ENCODE peak calls at places on chromosomes 5 and 9, in six cellular contexts. N is fibroblast of pulmonary artery, E is progenitor cell of endocrine pancreas, V is activated B cell treated with CpG ODN at 0.5 μM for 24 hours, L is Calu3, P is GM13977. Y is an unnamed sample.

GRCh38 chr5:180641566-180641900 is 7.9 kb downstream of the FLT4 start:
- DNase-seq in E (no peak), L (no peak), P (no peak), N (no peak), V (no peak), Y (no peak)

GRCh38 chr5:132557425-132557805 is 638 bp downstream of the RAD50 start:
- DNase-seq in V (peak), N (peak), E (no peak), P (peak), L (peak), Y (no peak)

GRCh38 chr5:40605295-40605958 is 74.3 kb upstream of the PTGER4 start:
- DNase-seq in V (no peak), N (peak), E (no peak), P (no peak), L (no peak), Y (no peak)

GRCh38 chr5:52580921-52581320 is 206.8 kb upstream of the ITGA1 start:
- DNase-seq in P (no peak), E (no peak), N (peak), V (no peak), L (peak), Y (no peak)

GRCh38 chr5:132353593-132353992 is 15.9 kb upstream of the SLC22A5 start:
- DNase-seq in V (no peak), P (no peak), N (no peak), L (no peak), E (no peak), Y (no peak)

GRCh38 chr5:10461904-10462542 is 20.3 kb downstream of the ROPN1L start:
- DNase-seq in L (no peak), E (no peak), P (no peak), N (no peak), V (no peak), Y (no peak)

GRCh38 chr5:52786391-52786790 is 1.3 kb upstream of the ITGA1 start:
- DNase-seq in L (no peak), V (no peak), N (no peak), P (no peak), E (no peak), Y (no peak)

GRCh38 chr5:96661101-96661840 is 905 bp upstream of the CAST start:
- DNase-seq in V (peak), E (no peak), L (peak), P (peak), N (peak), Y (no peak)

GRCh38 chr5:141369994-141370848 is at the start of gene PCDHGB3:
- DNase-seq in P (peak), E (no peak), V (no peak), N (peak), L (peak), Y (no peak)

GRCh38 chr5:120507197-120507596 is 43.1 kb downstream of the PRR16 start:
- DNase-seq in N (no peak), E (no peak), V (no peak), P (no peak), L (no peak), Y (no peak)

GRCh38 chr5:170451764-170452365 is 52.0 kb upstream of the KCNIP1 start:
- DNase-seq in V (no peak), P (no peak), N (peak), L (no peak), E (no peak), Y (peak)

GRCh38 chr5:40165789-40166728 is 513.7 kb upstream of the PTGER4 start:
- DNase-seq in P (no peak), V (no peak), E (no peak), L (no peak), N (peak), Y (no peak)

GRCh38 chr5:43065384-43066230 is 25.5 kb upstream of the ANXA2R start:
- DNase-seq in E (no peak), V (peak), N (peak), P (no peak), L (peak), Y (no peak)

GRCh38 chr5:138053554-138053953 is 20.7 kb upstream of the FAM13B start:
- DNase-seq in V (no peak), P (no peak), N (no peak), L (no peak), E (no peak), Y (no peak)

GRCh38 chr5:101783241-101784095 is 512.6 kb downstream of the SLCO4C1 start:
- DNase-seq in L (no peak), E (no peak), N (no peak), V (no peak), P (no peak), Y (no peak)

GRCh38 chr5:16508730-16509531 is 43.3 kb upstream of the ZNF622 start:
- DNase-seq in N (no peak), E (no peak), L (peak), V (no peak), P (no peak), Y (no peak)

GRCh38 chr5:132300572-132301340 is 6.6 kb downstream of the SLC22A4 start:
- DNase-seq in E (no peak), V (no peak), N (no peak), P (no peak), L (no peak), Y (no peak)

GRCh38 chr9:79477241-79477830 is 94.4 kb upstream of the TLE4 start:
- DNase-seq in N (no peak), P (no peak), L (no peak), E (no peak), V (no peak), Y (no peak)

GRCh38 chr9:79480639-79481038 is 91.1 kb upstream of the TLE4 start:
- DNase-seq in V (no peak), N (no peak), P (no peak), L (no peak), E (no peak), Y (no peak)

GRCh38 chr9:79482078-79482477 is 89.7 kb upstream of the TLE4 start:
- DNase-seq in E (no peak), P (no peak), V (no peak), N (no peak), L (no peak), Y (no peak)

GRCh38 chr9:79473704-79474103 is 98.1 kb upstream of the TLE4 start:
- DNase-seq in E (no peak), V (no peak), P (no peak), N (no peak), L (no peak), Y (no peak)

DNA sequence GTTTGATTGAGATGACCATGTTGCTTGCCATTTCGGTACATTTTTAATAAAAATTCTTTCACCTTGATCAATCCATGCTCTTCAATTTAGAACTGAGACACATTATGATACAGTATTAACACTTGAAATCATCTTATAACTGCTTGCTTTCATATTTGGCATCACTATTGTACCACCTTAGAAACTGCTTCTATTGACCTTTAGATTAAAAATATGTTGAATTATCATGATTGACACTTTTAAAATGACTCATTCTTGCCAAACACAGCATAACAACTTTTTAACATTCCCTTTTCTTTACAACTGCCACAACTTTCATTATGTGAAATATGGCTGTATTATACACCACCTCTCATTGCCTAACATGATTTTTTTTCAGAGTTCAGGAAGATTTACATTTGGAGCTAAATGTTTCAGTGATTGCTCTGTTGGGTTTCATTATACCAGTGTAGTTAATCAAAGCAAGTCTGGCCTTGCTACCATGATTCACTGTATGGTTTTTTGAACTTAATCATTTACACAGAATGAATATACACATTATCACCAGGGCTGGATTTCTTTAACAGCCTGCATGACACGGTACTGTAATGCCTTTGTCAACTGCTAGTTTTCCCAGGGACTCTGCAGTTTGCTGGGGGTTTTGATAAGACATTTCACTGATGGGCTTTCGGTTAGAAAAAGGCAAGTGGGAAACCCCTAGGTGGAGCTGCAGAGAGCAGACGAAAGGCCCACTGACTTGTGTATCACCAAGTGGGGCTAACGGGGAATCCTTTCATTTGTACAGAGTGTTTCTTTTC is 93.6 kb upstream of the TLE4 start:
- DNase-seq in P (peak), N (peak), L (no peak), V (no peak), E (peak), Y (no peak)
- TF ChIP-seq CTCF in P (peak), N (peak), L (no peak), V (no peak), E (peak), Y (peak)

DNA sequence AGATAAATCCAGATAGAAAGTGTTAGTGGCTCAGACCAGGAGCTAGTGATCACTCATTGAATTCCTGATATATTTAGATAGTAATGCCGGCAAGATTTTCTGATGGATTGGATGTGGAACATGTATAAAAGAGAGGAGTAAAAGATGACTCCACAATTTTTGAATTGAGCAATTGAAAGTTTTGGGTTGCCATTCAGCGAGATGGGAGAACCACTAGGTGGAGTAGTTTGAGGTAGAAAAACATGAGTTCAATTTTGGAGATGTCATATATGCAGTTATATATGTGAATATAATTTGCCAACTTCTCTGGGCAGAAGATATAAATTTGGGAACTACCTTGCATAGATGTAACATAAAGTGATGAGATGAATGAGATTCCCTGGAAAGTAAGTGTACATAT is 502.5 kb upstream of the SEMA6A start:
- DNase-seq in E (no peak), V (no peak), L (no peak), P (peak), N (peak), Y (no peak)
- TF ChIP-seq CTCF in E (peak), V (no peak), L (peak), P (peak), N (peak), Y (peak)

DNA sequence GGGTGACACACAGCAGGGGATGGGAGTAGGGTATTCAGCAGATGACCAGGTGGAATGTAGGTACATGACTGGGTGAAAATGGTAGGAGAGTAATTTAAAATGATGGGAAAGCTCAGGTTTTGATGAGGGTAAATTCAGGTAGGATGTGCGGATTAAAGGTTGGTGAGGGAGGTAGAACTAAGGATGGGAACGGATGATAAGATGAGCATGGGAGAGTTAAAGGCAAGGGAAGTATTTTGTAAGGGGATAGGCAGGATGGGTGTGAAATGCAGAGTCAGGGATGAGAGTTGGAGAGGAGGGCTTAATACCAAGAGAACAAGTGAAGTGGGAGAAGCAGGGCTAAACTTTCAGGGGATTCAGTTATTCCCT is 1.5 kb downstream of the TLN1 start:
- DNase-seq in N (no peak), P (no peak), E (no peak), L (no peak), V (no peak), Y (no peak)
- TF ChIP-seq CTCF in N (no peak), P (no peak), E (no peak), L (no peak), V (no peak), Y (no peak)

DNA sequence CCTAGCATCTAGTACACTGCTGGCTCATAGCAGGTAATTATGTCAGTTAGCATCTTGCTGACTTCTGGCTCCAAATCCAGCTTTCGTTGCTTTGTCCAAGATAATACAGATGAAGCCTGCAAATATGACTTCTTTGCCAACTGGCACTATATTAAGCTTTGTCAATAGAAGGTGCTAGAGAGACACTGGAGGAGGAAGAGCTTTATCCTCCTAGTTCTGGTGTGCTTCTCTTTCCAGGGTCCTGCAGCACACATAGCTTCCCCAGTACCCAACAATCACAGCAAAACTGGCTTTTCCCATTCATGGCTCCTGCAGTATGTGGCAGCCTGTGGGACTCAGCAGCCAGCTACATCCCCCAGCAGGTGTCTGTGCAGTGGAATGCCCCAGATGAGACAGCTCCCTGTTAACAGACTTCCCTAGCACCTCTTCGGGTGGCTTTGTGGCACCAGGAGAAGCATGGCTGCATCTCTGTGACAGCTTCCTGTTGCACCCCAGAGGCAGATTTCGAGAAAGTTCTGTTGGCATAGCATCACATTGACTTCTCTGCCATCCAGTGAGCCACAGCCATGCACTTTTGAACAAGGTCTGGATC is 147.8 kb downstream of the OXCT1 start:
- DNase-seq in E (no peak), L (no peak), P (no peak), N (peak), V (no peak), Y (no peak)
- TF ChIP-seq CTCF in E (no peak), L (no peak), P (peak), N (peak), V (no peak), Y (no peak)

GRCh38 chr5:115872447-115872846 is 30.7 kb downstream of the AP3S1 start:
- DNase-seq in E (no peak), L (no peak), P (no peak), N (no peak), V (no peak), Y (no peak)

GRCh38 chr5:115873392-115873791 is 31.7 kb downstream of the AP3S1 start:
- DNase-seq in P (no peak), E (no peak), L (no peak), N (no peak), V (no peak), Y (no peak)

GRCh38 chr5:115875447-115875846 is 33.7 kb downstream of the AP3S1 start:
- DNase-seq in P (no peak), V (no peak), N (peak), E (no peak), L (no peak), Y (no peak)
- TF ChIP-seq CTCF in P (no peak), V (no peak), N (peak), E (no peak), L (no peak), Y (no peak)

DNA sequence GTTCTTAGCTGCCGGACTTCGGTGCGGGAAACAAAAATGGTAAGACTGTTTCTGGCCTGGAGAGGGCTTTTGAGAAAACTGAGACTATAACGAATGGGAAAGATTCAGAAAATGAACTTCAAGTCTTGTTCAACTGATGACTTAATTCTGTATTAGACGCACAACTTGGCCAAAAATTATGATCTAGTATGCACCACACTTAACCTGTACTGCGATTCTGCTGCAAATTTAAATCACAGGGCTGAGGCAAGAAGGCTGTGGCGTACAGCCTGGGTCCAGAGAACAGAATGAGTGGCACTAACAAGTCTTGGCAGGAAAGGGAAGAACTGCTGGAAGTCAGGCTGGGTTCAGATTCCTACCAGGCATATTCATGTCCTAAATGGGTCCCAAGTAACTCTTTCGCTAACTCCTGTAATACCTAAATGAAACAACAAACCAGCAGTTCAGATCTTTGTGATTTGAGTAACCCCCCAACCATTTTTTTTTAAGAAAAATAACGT is 781 bp upstream of the COL23A1 start:
- DNase-seq in V (no peak), E (no peak), N (no peak), P (no peak), L (no peak), Y (no peak)
- TF ChIP-seq CTCF in V (no peak), E (no peak), N (no peak), P (no peak), L (no peak), Y (peak)

GRCh38 chr9:83330207-83331196 is 207.7 kb downstream of the FRMD3 start:
- DNase-seq in L (no peak), E (no peak), N (peak), P (no peak), V (no peak), Y (no peak)
- TF ChIP-seq CTCF in L (no peak), E (peak), N (peak), P (peak), V (no peak), Y (peak)

DNA sequence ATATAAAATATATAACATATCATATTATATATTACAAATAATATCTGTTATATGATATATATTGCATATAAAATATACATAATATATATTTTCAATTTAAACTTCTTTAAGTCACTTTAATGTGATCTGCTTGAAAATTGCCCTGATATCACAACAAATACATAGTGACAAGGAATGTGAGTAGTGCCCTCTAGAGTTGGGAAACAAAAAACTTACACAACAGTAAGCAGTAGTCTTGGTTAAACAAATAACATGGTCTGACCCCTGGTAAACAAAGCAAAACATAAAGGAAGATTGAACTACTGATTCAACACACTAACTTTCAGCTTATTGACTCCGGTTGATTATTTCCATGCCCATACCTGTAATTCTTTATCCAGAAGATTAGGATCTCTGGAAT is 188.3 kb upstream of the NMUR2 start:
- DNase-seq in E (no peak), N (no peak), P (peak), V (no peak), L (no peak), Y (no peak)
- TF ChIP-seq CTCF in E (peak), N (peak), P (peak), V (no peak), L (no peak), Y (peak)

Y was measured in type B pancreatic cell.